ENCODE peak calls at places on chromosomes 4 and X, in ten cellular contexts. One of them, this sample, is unnamed.
A peak's percentile ranks its signal among the peaks of the same experiment; 100 is the strongest.

GRCh38 chrX:54530358-54530900 is 410 bp downstream of the GNL3L start:
- DNase-seq in stomach: no peak
- DNase-seq in anterior cingulate cortex: no peak
- DNase-seq in GM23338: no peak
- DNase-seq in adipocyte: peak; percentile 9
- DNase-seq in left cardiac atrium: no peak
- DNase-seq in mesendoderm: peak; percentile 6
- DNase-seq in activated CD4-positive, CD25-positive, alpha-beta regulatory T cell treated with anti-CD3 and anti-CD28 coated beads, Interleukin-2, amount 50 U/mL, for 72 hours: peak; percentile 30
- DNase-seq in SIG-M5: no peak
- DNase-seq in prostate gland: no peak
- DNase-seq in this sample: no peak

GRCh38 chr4:30950737-30951136 is 230.6 kb downstream of the PCDH7 start:
- DNase-seq in stomach: no peak
- DNase-seq in anterior cingulate cortex: no peak
- DNase-seq in GM23338: no peak
- DNase-seq in adipocyte: no peak
- DNase-seq in left cardiac atrium: no peak
- DNase-seq in mesendoderm: no peak
- DNase-seq in activated CD4-positive, CD25-positive, alpha-beta regulatory T cell treated with anti-CD3 and anti-CD28 coated beads, Interleukin-2, amount 50 U/mL, for 72 hours: no peak
- DNase-seq in SIG-M5: no peak
- DNase-seq in prostate gland: peak; percentile 80
- DNase-seq in this sample: no peak

GRCh38 chrX:130523460-130524394 is 121.9 kb downstream of the RBMX2 start:
- DNase-seq in stomach: peak; percentile 46
- DNase-seq in anterior cingulate cortex: no peak
- DNase-seq in GM23338: peak; percentile 70
- DNase-seq in adipocyte: peak; percentile 59
- DNase-seq in left cardiac atrium: peak; percentile 46
- DNase-seq in mesendoderm: peak; percentile 18
- DNase-seq in activated CD4-positive, CD25-positive, alpha-beta regulatory T cell treated with anti-CD3 and anti-CD28 coated beads, Interleukin-2, amount 50 U/mL, for 72 hours: no peak
- DNase-seq in SIG-M5: no peak
- DNase-seq in prostate gland: peak; percentile 9
- DNase-seq in this sample: no peak

GRCh38 chr4:113112341-113112978 is 63.0 kb downstream of the ANK2 start:
- DNase-seq in stomach: no peak
- DNase-seq in anterior cingulate cortex: no peak
- DNase-seq in GM23338: no peak
- DNase-seq in adipocyte: no peak
- DNase-seq in left cardiac atrium: no peak
- DNase-seq in mesendoderm: no peak
- DNase-seq in activated CD4-positive, CD25-positive, alpha-beta regulatory T cell treated with anti-CD3 and anti-CD28 coated beads, Interleukin-2, amount 50 U/mL, for 72 hours: no peak
- DNase-seq in SIG-M5: no peak
- DNase-seq in prostate gland: no peak
- DNase-seq in this sample: no peak

GRCh38 chr4:7515390-7515902 is 80.7 kb upstream of the PSAPL1 start:
- DNase-seq in stomach: no peak
- DNase-seq in anterior cingulate cortex: no peak
- DNase-seq in GM23338: no peak
- DNase-seq in adipocyte: no peak
- DNase-seq in left cardiac atrium: no peak
- DNase-seq in mesendoderm: no peak
- DNase-seq in activated CD4-positive, CD25-positive, alpha-beta regulatory T cell treated with anti-CD3 and anti-CD28 coated beads, Interleukin-2, amount 50 U/mL, for 72 hours: no peak
- DNase-seq in SIG-M5: no peak
- DNase-seq in prostate gland: no peak
- DNase-seq in this sample: no peak

GRCh38 chr4:146654976-146655761 is 16.5 kb downstream of the POU4F2 start:
- DNase-seq in stomach: no peak
- DNase-seq in anterior cingulate cortex: no peak
- DNase-seq in GM23338: peak; percentile 72
- DNase-seq in adipocyte: peak; percentile 44
- DNase-seq in left cardiac atrium: peak; percentile 19
- DNase-seq in mesendoderm: peak; percentile 79
- DNase-seq in activated CD4-positive, CD25-positive, alpha-beta regulatory T cell treated with anti-CD3 and anti-CD28 coated beads, Interleukin-2, amount 50 U/mL, for 72 hours: no peak
- DNase-seq in SIG-M5: no peak
- DNase-seq in prostate gland: no peak
- DNase-seq in this sample: no peak

GRCh38 chrX:24341795-24342194 is 18.6 kb upstream of the SUPT20HL1 start:
- DNase-seq in stomach: no peak
- DNase-seq in anterior cingulate cortex: no peak
- DNase-seq in GM23338: no peak
- DNase-seq in adipocyte: peak; percentile 29
- DNase-seq in left cardiac atrium: no peak
- DNase-seq in mesendoderm: no peak
- DNase-seq in activated CD4-positive, CD25-positive, alpha-beta regulatory T cell treated with anti-CD3 and anti-CD28 coated beads, Interleukin-2, amount 50 U/mL, for 72 hours: no peak
- DNase-seq in SIG-M5: no peak
- DNase-seq in prostate gland: no peak
- DNase-seq in this sample: no peak

GRCh38 chr4:184825394-184826314 is at the start of gene ACSL1:
- DNase-seq in stomach: peak; percentile 82
- DNase-seq in anterior cingulate cortex: peak; percentile 65
- DNase-seq in GM23338: peak; percentile 79
- DNase-seq in adipocyte: peak; percentile 89
- DNase-seq in left cardiac atrium: peak; percentile 89
- DNase-seq in mesendoderm: peak; percentile 69
- DNase-seq in activated CD4-positive, CD25-positive, alpha-beta regulatory T cell treated with anti-CD3 and anti-CD28 coated beads, Interleukin-2, amount 50 U/mL, for 72 hours: peak; percentile 76
- DNase-seq in SIG-M5: peak; percentile 4
- DNase-seq in prostate gland: peak; percentile 81
- DNase-seq in this sample: peak; percentile 43

GRCh38 chrX:154487518-154488290 is 1.3 kb upstream of the UBL4A start:
- DNase-seq in stomach: no peak
- DNase-seq in anterior cingulate cortex: no peak
- DNase-seq in GM23338: no peak
- DNase-seq in adipocyte: no peak
- DNase-seq in left cardiac atrium: no peak
- DNase-seq in mesendoderm: no peak
- DNase-seq in activated CD4-positive, CD25-positive, alpha-beta regulatory T cell treated with anti-CD3 and anti-CD28 coated beads, Interleukin-2, amount 50 U/mL, for 72 hours: peak; percentile 26
- DNase-seq in SIG-M5: no peak
- DNase-seq in prostate gland: no peak
- DNase-seq in this sample: no peak

GRCh38 chrX:38935561-38935960 is 134.3 kb downstream of the MID1IP1 start:
- DNase-seq in stomach: no peak
- DNase-seq in anterior cingulate cortex: no peak
- DNase-seq in GM23338: no peak
- DNase-seq in adipocyte: no peak
- DNase-seq in left cardiac atrium: no peak
- DNase-seq in mesendoderm: no peak
- DNase-seq in activated CD4-positive, CD25-positive, alpha-beta regulatory T cell treated with anti-CD3 and anti-CD28 coated beads, Interleukin-2, amount 50 U/mL, for 72 hours: no peak
- DNase-seq in SIG-M5: no peak
- DNase-seq in prostate gland: no peak
- DNase-seq in this sample: no peak

GRCh38 chr4:992297-993110 is 700 bp downstream of the SLC26A1 start:
- DNase-seq in stomach: peak; percentile 94
- DNase-seq in anterior cingulate cortex: no peak
- DNase-seq in GM23338: no peak
- DNase-seq in adipocyte: no peak
- DNase-seq in left cardiac atrium: peak; percentile 48
- DNase-seq in mesendoderm: no peak
- DNase-seq in activated CD4-positive, CD25-positive, alpha-beta regulatory T cell treated with anti-CD3 and anti-CD28 coated beads, Interleukin-2, amount 50 U/mL, for 72 hours: no peak
- DNase-seq in SIG-M5: no peak
- DNase-seq in prostate gland: no peak
- DNase-seq in this sample: no peak

GRCh38 chrX:23118890-23119527 is 119.2 kb downstream of the DDX53 start:
- DNase-seq in stomach: no peak
- DNase-seq in anterior cingulate cortex: no peak
- DNase-seq in GM23338: peak; percentile 8
- DNase-seq in adipocyte: no peak
- DNase-seq in left cardiac atrium: no peak
- DNase-seq in mesendoderm: peak; percentile 41
- DNase-seq in activated CD4-positive, CD25-positive, alpha-beta regulatory T cell treated with anti-CD3 and anti-CD28 coated beads, Interleukin-2, amount 50 U/mL, for 72 hours: no peak
- DNase-seq in SIG-M5: no peak
- DNase-seq in prostate gland: no peak
- DNase-seq in this sample: no peak